ENCODE peak calls at places on chromosomes 3 and 15, in ten cellular contexts. J, B, Q, E, Z, I, M, U, S and Y are unnamed samples.

GRCh38 chr3:168089179-168089771 is 6.4 kb downstream of the GOLIM4 start:
- DNase-seq in J (no peak), B (no peak), Q (no peak), E (no peak), Z (no peak), I (no peak), M (no peak), U (no peak), S (no peak), Y (no peak)

GRCh38 chr3:179036626-179037300 is 34.8 kb downstream of the ZMAT3 start:
- DNase-seq in J (no peak), B (no peak), Q (no peak), E (no peak), Z (no peak), I (no peak), M (no peak), U (no peak), S (no peak), Y (no peak)

GRCh38 chr15:65258863-65259262 is 27.8 kb downstream of the PARP16 start:
- DNase-seq in J (no peak), B (no peak), Q (no peak), E (no peak), Z (peak; percentile 21), I (no peak), M (no peak), U (no peak), S (no peak), Y (no peak)

GRCh38 chr3:29169456-29169855 is 111.4 kb upstream of the RBMS3 start:
- DNase-seq in J (no peak), B (no peak), Q (no peak), E (no peak), Z (no peak), I (no peak), M (no peak), U (no peak), S (no peak), Y (no peak)

GRCh38 chr3:134326760-134327593 is 47.3 kb downstream of the AMOTL2 start:
- DNase-seq in J (no peak), B (no peak), Q (no peak), E (peak; percentile 97), Z (peak; percentile 99), I (no peak), M (peak; percentile 85), U (no peak), S (no peak), Y (no peak)

GRCh38 chr15:83656192-83656591 is 2.3 kb downstream of the ADAMTSL3 start:
- DNase-seq in J (no peak), B (no peak), Q (no peak), E (no peak), Z (no peak), I (no peak), M (no peak), U (no peak), S (no peak), Y (no peak)

GRCh38 chr3:42019953-42020260 is 58.0 kb upstream of the ULK4 start:
- DNase-seq in J (no peak), B (no peak), Q (no peak), E (no peak), Z (no peak), I (no peak), M (no peak), U (no peak), S (no peak), Y (no peak)

GRCh38 chr3:111173328-111173900 is 101.8 kb downstream of the NECTIN3 start:
- DNase-seq in J (no peak), B (no peak), Q (no peak), E (peak; percentile 32), Z (no peak), I (no peak), M (no peak), U (no peak), S (no peak), Y (no peak)

GRCh38 chr3:24060055-24060454 is 115.0 kb downstream of the NR1D2 start:
- DNase-seq in J (no peak), B (no peak), Q (no peak), E (peak; percentile 75), Z (peak; percentile 51), I (no peak), M (no peak), U (no peak), S (no peak), Y (no peak)

GRCh38 chr15:46329876-46330275 is 695.0 kb downstream of the SQOR start:
- DNase-seq in J (no peak), B (no peak), Q (no peak), E (no peak), Z (no peak), I (no peak), M (no peak), U (no peak), S (no peak), Y (no peak)

GRCh38 chr3:65871305-65872141 is 167.2 kb downstream of the MAGI1 start:
- DNase-seq in J (no peak), B (no peak), Q (peak; percentile 52), E (no peak), Z (no peak), I (peak; percentile 69), M (peak; percentile 67), U (no peak), S (no peak), Y (no peak)

GRCh38 chr3:148146947-148147346 is 550.8 kb upstream of the AGTR1 start:
- DNase-seq in J (no peak), B (no peak), Q (no peak), E (peak; percentile 78), Z (peak; percentile 55), I (no peak), M (no peak), U (no peak), S (no peak), Y (no peak)

GRCh38 chr3:71542548-71543370 is 40.8 kb downstream of the FOXP1 start:
- DNase-seq in J (no peak), B (no peak), Q (peak; percentile 24), E (peak; percentile 94), Z (peak; percentile 94), I (no peak), M (peak; percentile 90), U (no peak), S (peak; percentile 23), Y (peak; percentile 74)

GRCh38 chr15:63945005-63945788 is 101.1 kb downstream of the DAPK2 start:
- DNase-seq in J (peak; percentile 74), B (peak; percentile 56), Q (peak; percentile 11), E (peak; percentile 75), Z (no peak), I (peak; percentile 35), M (peak; percentile 81), U (peak; percentile 16), S (peak; percentile 76), Y (no peak)

GRCh38 chr3:118968111-118968510 is 66.5 kb downstream of the IGSF11 start:
- DNase-seq in J (no peak), B (no peak), Q (no peak), E (no peak), Z (no peak), I (no peak), M (no peak), U (no peak), S (no peak), Y (no peak)

GRCh38 chr3:140553591-140553990 is 124.3 kb upstream of the TRIM42 start:
- DNase-seq in J (no peak), B (no peak), Q (no peak), E (no peak), Z (no peak), I (no peak), M (no peak), U (no peak), S (no peak), Y (no peak)

GRCh38 chr3:193910886-193911738 is 224.8 kb upstream of the HES1 start:
- DNase-seq in J (no peak), B (no peak), Q (no peak), E (no peak), Z (no peak), I (no peak), M (peak; percentile 62), U (no peak), S (no peak), Y (no peak)